ENCODE peak calls at places on chromosomes 3 and 15, in ten cellular contexts. One of them, this sample, is unnamed.

GRCh38 chr3:148493631-148494030 is 204.1 kb upstream of the AGTR1 start:
- DNase-seq in stimulated activated CD8-positive, alpha-beta memory T cell treated with anti-CD3 and anti-CD28 coated beads, Interleukin-2, amount 100 ng/mL, for 1 hour: no peak
- DNase-seq in AG10803: no peak
- DNase-seq in NCI-H1436: no peak
- DNase-seq in aorta: no peak
- DNase-seq in mucosa of descending colon: no peak
- DNase-seq in GM12892: no peak
- DNase-seq in activated CD4-positive, CD25-positive, alpha-beta regulatory T cell treated with anti-CD3 and anti-CD28 coated beads, Interleukin-2, amount 50 U/mL, for 16 hours: no peak
- DNase-seq in caudate nucleus: no peak
- DNase-seq in upper lobe of left lung: no peak
- DNase-seq in this sample: no peak

GRCh38 chr15:60822403-60822802 is 343.5 kb upstream of the ICE2 start:
- DNase-seq in caudate nucleus: no peak
- DNase-seq in mucosa of descending colon: no peak
- DNase-seq in stimulated activated CD8-positive, alpha-beta memory T cell treated with anti-CD3 and anti-CD28 coated beads, Interleukin-2, amount 100 ng/mL, for 1 hour: no peak
- DNase-seq in activated CD4-positive, CD25-positive, alpha-beta regulatory T cell treated with anti-CD3 and anti-CD28 coated beads, Interleukin-2, amount 50 U/mL, for 16 hours: no peak
- DNase-seq in aorta: no peak
- DNase-seq in GM12892: no peak
- DNase-seq in upper lobe of left lung: no peak
- DNase-seq in AG10803: no peak
- DNase-seq in NCI-H1436: no peak
- DNase-seq in this sample: no peak

GRCh38 chr3:29427266-29428103 is 146.6 kb downstream of the RBMS3 start:
- DNase-seq in AG10803: peak
- DNase-seq in mucosa of descending colon: no peak
- DNase-seq in GM12892: no peak
- DNase-seq in caudate nucleus: no peak
- DNase-seq in NCI-H1436: no peak
- DNase-seq in upper lobe of left lung: no peak
- DNase-seq in activated CD4-positive, CD25-positive, alpha-beta regulatory T cell treated with anti-CD3 and anti-CD28 coated beads, Interleukin-2, amount 50 U/mL, for 16 hours: no peak
- DNase-seq in stimulated activated CD8-positive, alpha-beta memory T cell treated with anti-CD3 and anti-CD28 coated beads, Interleukin-2, amount 100 ng/mL, for 1 hour: no peak
- DNase-seq in aorta: no peak
- DNase-seq in this sample: peak

GRCh38 chr3:186843039-186843432 is 526 bp downstream of the ADIPOQ start:
- DNase-seq in GM12892: no peak
- DNase-seq in aorta: no peak
- DNase-seq in upper lobe of left lung: no peak
- DNase-seq in AG10803: no peak
- DNase-seq in caudate nucleus: no peak
- DNase-seq in mucosa of descending colon: no peak
- DNase-seq in NCI-H1436: no peak
- DNase-seq in stimulated activated CD8-positive, alpha-beta memory T cell treated with anti-CD3 and anti-CD28 coated beads, Interleukin-2, amount 100 ng/mL, for 1 hour: no peak
- DNase-seq in activated CD4-positive, CD25-positive, alpha-beta regulatory T cell treated with anti-CD3 and anti-CD28 coated beads, Interleukin-2, amount 50 U/mL, for 16 hours: no peak
- DNase-seq in this sample: no peak

GRCh38 chr15:82040862-82041261 is 5.0 kb downstream of the MEX3B start:
- DNase-seq in mucosa of descending colon: no peak
- DNase-seq in NCI-H1436: peak
- DNase-seq in GM12892: no peak
- DNase-seq in AG10803: no peak
- DNase-seq in caudate nucleus: no peak
- DNase-seq in upper lobe of left lung: no peak
- DNase-seq in stimulated activated CD8-positive, alpha-beta memory T cell treated with anti-CD3 and anti-CD28 coated beads, Interleukin-2, amount 100 ng/mL, for 1 hour: no peak
- DNase-seq in aorta: no peak
- DNase-seq in activated CD4-positive, CD25-positive, alpha-beta regulatory T cell treated with anti-CD3 and anti-CD28 coated beads, Interleukin-2, amount 50 U/mL, for 16 hours: no peak
- DNase-seq in this sample: no peak

GRCh38 chr3:101077361-101078011 is 84.3 kb upstream of the ABI3BP start:
- DNase-seq in caudate nucleus: no peak
- DNase-seq in stimulated activated CD8-positive, alpha-beta memory T cell treated with anti-CD3 and anti-CD28 coated beads, Interleukin-2, amount 100 ng/mL, for 1 hour: no peak
- DNase-seq in NCI-H1436: no peak
- DNase-seq in aorta: no peak
- DNase-seq in upper lobe of left lung: no peak
- DNase-seq in AG10803: peak
- DNase-seq in activated CD4-positive, CD25-positive, alpha-beta regulatory T cell treated with anti-CD3 and anti-CD28 coated beads, Interleukin-2, amount 50 U/mL, for 16 hours: no peak
- DNase-seq in GM12892: no peak
- DNase-seq in mucosa of descending colon: no peak
- DNase-seq in this sample: peak

GRCh38 chr3:53495518-53496501 is 1.4 kb downstream of the CACNA1D start:
- DNase-seq in stimulated activated CD8-positive, alpha-beta memory T cell treated with anti-CD3 and anti-CD28 coated beads, Interleukin-2, amount 100 ng/mL, for 1 hour: no peak
- DNase-seq in caudate nucleus: no peak
- DNase-seq in upper lobe of left lung: no peak
- DNase-seq in aorta: no peak
- DNase-seq in activated CD4-positive, CD25-positive, alpha-beta regulatory T cell treated with anti-CD3 and anti-CD28 coated beads, Interleukin-2, amount 50 U/mL, for 16 hours: no peak
- DNase-seq in mucosa of descending colon: no peak
- DNase-seq in NCI-H1436: peak
- DNase-seq in AG10803: no peak
- DNase-seq in GM12892: peak
- DNase-seq in this sample: no peak

GRCh38 chr15:21267231-21267630 is 173.1 kb downstream of the POTEB3 start:
- DNase-seq in aorta: no peak
- DNase-seq in upper lobe of left lung: no peak
- DNase-seq in activated CD4-positive, CD25-positive, alpha-beta regulatory T cell treated with anti-CD3 and anti-CD28 coated beads, Interleukin-2, amount 50 U/mL, for 16 hours: no peak
- DNase-seq in GM12892: no peak
- DNase-seq in NCI-H1436: no peak
- DNase-seq in caudate nucleus: no peak
- DNase-seq in stimulated activated CD8-positive, alpha-beta memory T cell treated with anti-CD3 and anti-CD28 coated beads, Interleukin-2, amount 100 ng/mL, for 1 hour: no peak
- DNase-seq in AG10803: no peak
- DNase-seq in mucosa of descending colon: no peak
- DNase-seq in this sample: no peak

GRCh38 chr3:141457624-141458236 is 29.1 kb upstream of the RASA2 start:
- DNase-seq in caudate nucleus: no peak
- DNase-seq in GM12892: no peak
- DNase-seq in upper lobe of left lung: no peak
- DNase-seq in activated CD4-positive, CD25-positive, alpha-beta regulatory T cell treated with anti-CD3 and anti-CD28 coated beads, Interleukin-2, amount 50 U/mL, for 16 hours: no peak
- DNase-seq in NCI-H1436: no peak
- DNase-seq in AG10803: peak
- DNase-seq in mucosa of descending colon: no peak
- DNase-seq in stimulated activated CD8-positive, alpha-beta memory T cell treated with anti-CD3 and anti-CD28 coated beads, Interleukin-2, amount 100 ng/mL, for 1 hour: no peak
- DNase-seq in aorta: no peak
- DNase-seq in this sample: no peak